ENCODE peak calls at places on chromosomes 1 and 21, in five cellular contexts. F is IMR-90, D is K562, B is A549, M is H1. Z is an unnamed sample.

GRCh38 chr21:32307706-32308105 is 9.1 kb downstream of the MRAP start:
- DNase-seq in F (peak), D (no peak), B (no peak), M (no peak), Z (peak)

GRCh38 chr1:3125546-3126368 is 56.8 kb downstream of the PRDM16 start:
- DNase-seq in F (no peak), D (no peak), B (no peak), M (no peak), Z (no peak)

GRCh38 chr1:175887981-175888428 is 144.6 kb upstream of the TNR start:
- DNase-seq in F (peak), D (peak), B (peak), M (peak), Z (peak)

GRCh38 chr1:47298025-47298699 is 15.8 kb downstream of the STIL start:
- DNase-seq in F (no peak), D (no peak), B (no peak), M (no peak), Z (no peak)

GRCh38 chr21:15932681-15933200 is 203.0 kb downstream of the USP25 start:
- DNase-seq in F (no peak), D (no peak), B (no peak), M (no peak), Z (no peak)

GRCh38 chr1:95197616-95198252 is 36.3 kb upstream of the RWDD3 start:
- DNase-seq in F (peak), D (no peak), B (no peak), M (no peak), Z (no peak)

GRCh38 chr1:38000233-38000528 is 5.1 kb downstream of the FHL3 start:
- DNase-seq in F (no peak), D (no peak), B (no peak), M (no peak), Z (no peak)

GRCh38 chr1:150186789-150187559 is 37.3 kb downstream of the PLEKHO1 start:
- DNase-seq in F (peak), D (peak), B (peak), M (no peak), Z (peak)

GRCh38 chr1:199725002-199725401 is 302.5 kb upstream of the NR5A2 start:
- DNase-seq in F (no peak), D (no peak), B (no peak), M (no peak), Z (no peak)

GRCh38 chr1:145997156-145998023 is 1.0 kb upstream of the TXNIP start:
- DNase-seq in F (no peak), D (peak), B (no peak), M (no peak), Z (peak)

GRCh38 chr1:180563013-180563827 is 4.5 kb downstream of the OVAAL start:
- DNase-seq in F (peak), D (peak), B (peak), M (no peak), Z (peak)

GRCh38 chr1:247681288-247681897 is 1.9 kb upstream of the OR13G1 start:
- DNase-seq in F (peak), D (peak), B (peak), M (peak), Z (peak)

GRCh38 chr1:65147424-65148177 is 402 bp upstream of the AK4 start:
- DNase-seq in F (no peak), D (peak), B (peak), M (no peak), Z (no peak)

GRCh38 chr1:153232553-153232952 is 15.2 kb downstream of the PRR9 start:
- DNase-seq in F (no peak), D (no peak), B (no peak), M (no peak), Z (no peak)

GRCh38 chr1:109198043-109198695 is 15.5 kb upstream of the SARS1 start:
- DNase-seq in F (peak), D (peak), B (peak), M (no peak), Z (no peak)

GRCh38 chr1:39671793-39672550 is at the start of gene NT5C1A:
- DNase-seq in F (no peak), D (peak), B (no peak), M (no peak), Z (no peak)

GRCh38 chr1:162210171-162210570 is 140.7 kb downstream of the NOS1AP start:
- DNase-seq in F (no peak), D (no peak), B (no peak), M (no peak), Z (no peak)

GRCh38 chr1:5580926-5581325 is 411.3 kb downstream of the NPHP4 start:
- DNase-seq in F (no peak), D (no peak), B (no peak), M (no peak), Z (no peak)

GRCh38 chr1:191517826-191518225 is 640.4 kb upstream of the RGS18 start:
- DNase-seq in F (no peak), D (no peak), B (no peak), M (no peak), Z (no peak)

GRCh38 chr21:37870229-37870628 is 46.0 kb downstream of the KCNJ6 start:
- DNase-seq in F (no peak), D (no peak), B (no peak), M (no peak), Z (no peak)

GRCh38 chr1:52080014-52080415 is 23.9 kb downstream of the BTF3L4 start:
- DNase-seq in F (no peak), D (no peak), B (no peak), M (no peak), Z (peak)

DNA sequence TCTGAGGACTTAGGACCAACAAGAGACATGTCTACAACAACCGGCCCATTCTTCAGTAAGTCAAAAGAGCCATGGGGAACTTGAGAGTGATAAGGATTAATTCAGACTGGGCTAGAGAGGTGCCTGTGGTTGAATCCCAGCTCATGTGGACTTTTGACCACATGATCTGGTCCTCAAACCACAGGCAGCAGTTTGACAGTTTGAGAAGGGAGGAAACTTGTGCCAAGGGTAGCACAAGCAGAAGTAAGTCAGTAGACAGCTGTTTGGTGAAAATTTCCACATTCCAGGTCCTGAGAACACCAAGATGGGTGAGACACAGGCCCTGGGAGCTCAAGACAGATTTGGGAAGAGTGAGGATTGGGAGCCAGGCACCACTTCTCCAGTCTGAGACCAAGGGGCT is 19.8 kb downstream of the SH3BP5L start:
- DNase-seq in F (no peak), D (no peak), B (no peak), M (no peak), Z (no peak)
- TF ChIP-seq MAFK in F (no peak), D (no peak), B (no peak), M (no peak), Z (no peak)

GRCh38 chr1:16006552-16007485 is 2.8 kb downstream of the SRARP start:
- DNase-seq in F (peak), D (peak), B (peak), M (no peak), Z (peak)
- TF ChIP-seq MAFK in F (no peak), D (no peak), B (no peak), M (no peak), Z (no peak)

DNA sequence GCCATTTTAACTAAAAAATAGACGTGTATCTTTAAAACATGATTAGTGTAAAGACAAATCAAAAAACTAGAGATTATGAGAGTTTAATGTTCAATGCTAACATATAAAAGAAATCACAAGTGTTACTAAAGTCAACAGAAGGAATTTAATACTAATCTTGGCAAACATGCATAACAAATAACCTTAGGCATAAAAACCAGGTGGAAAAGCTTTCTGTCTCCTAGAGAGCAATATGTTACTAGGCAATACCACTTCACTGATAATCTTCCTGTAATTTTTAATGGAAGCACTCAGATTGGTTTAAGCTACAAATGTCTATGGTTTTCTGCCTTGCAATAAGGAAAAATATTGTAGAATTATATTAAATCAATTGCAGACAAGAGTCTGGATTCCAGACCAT is 121.9 kb downstream of the NME7 start:
- DNase-seq in F (no peak), D (no peak), B (no peak), M (no peak), Z (no peak)
- TF ChIP-seq MAFK in F (no peak), D (no peak), B (no peak), M (no peak), Z (no peak)

DNA sequence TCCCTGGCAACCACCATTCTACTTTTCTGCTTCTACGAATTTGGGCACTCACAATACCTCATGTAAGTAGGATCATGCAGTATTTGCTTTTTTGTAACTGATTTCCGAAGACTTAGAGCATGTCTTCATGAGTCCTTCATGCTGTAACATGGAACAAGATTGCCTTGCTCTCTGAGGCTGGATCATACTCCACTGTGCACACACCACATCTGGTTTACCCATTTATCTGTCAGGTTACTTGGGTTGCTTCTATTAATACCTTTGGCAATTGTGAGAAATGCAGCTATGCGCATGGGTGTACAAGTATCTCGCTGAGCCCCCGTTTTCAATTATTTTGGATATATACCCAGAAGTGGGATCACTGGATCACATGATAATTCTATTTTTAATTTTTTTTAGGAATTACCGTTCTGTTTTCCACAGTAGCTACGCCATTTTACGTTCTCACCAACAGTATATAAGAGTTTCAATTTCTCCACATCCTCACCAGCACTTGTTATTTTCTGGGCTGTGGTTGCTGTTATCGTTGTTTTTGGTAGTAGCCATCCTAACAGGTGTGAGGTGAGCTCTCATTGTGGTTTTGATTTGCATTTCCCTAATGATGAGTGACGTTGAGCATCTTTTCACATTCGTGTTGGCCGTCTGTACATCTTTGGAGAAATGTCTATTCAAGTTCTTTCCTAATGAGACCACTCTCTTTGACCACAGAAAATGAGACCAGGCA is 10.7 kb upstream of the SLC2A5 start:
- DNase-seq in F (no peak), D (no peak), B (no peak), M (no peak), Z (no peak)
- TF ChIP-seq MAFK in F (no peak), D (no peak), B (no peak), M (no peak), Z (no peak)

GRCh38 chr1:81213279-81213678 is 587.5 kb upstream of the ADGRL2 start:
- DNase-seq in F (no peak), D (no peak), B (no peak), M (no peak), Z (no peak)

GRCh38 chr1:81220614-81221071 is 580.1 kb upstream of the ADGRL2 start:
- DNase-seq in F (no peak), D (no peak), B (no peak), M (no peak), Z (no peak)

GRCh38 chr1:81221564-81221963 is 579.2 kb upstream of the ADGRL2 start:
- DNase-seq in F (no peak), D (no peak), B (no peak), M (no peak), Z (no peak)

DNA sequence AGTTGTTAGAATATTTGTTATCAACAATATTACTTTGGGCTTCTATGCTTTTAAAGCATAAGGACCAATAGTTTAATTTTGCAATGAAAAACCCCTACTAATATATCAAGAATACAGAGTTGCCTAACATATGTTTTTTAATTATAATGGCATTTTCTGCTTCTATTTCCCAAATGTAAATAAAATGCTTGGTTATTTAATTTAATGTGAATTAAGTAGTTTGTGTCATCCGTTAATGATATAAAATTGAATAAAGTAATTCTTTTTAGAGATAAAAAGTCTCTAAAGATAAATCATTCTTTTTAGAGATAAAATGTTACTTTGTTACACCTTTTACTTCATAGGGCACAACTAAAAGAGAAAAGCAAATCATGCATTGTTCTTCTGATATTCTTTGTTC is 583.7 kb upstream of the ADGRL2 start:
- DNase-seq in F (no peak), D (no peak), B (no peak), M (no peak), Z (no peak)
- TF ChIP-seq MAFK in F (no peak), D (no peak), B (no peak), M (no peak), Z (no peak)